ENCODE peak calls at places on chromosomes 12 and 14, in six cellular contexts. T, Q, S, F, Z and R are unnamed samples.
A peak's percentile ranks its signal among the peaks of the same experiment; 100 is the strongest.

GRCh38 chr12:510071-510825 is 50.5 kb downstream of the B4GALNT3 start:
- DNase-seq in T (peak; percentile 83), Q (peak; percentile 77), S (peak; percentile 35), F (peak; percentile 83), Z (no peak), R (no peak)

GRCh38 chr14:90544566-90544965 is 147.7 kb downstream of the CALM1 start:
- DNase-seq in T (no peak), Q (no peak), S (no peak), F (no peak), Z (no peak), R (no peak)

GRCh38 chr12:13074396-13075113 is 28.9 kb downstream of the GSG1 start:
- DNase-seq in T (no peak), Q (no peak), S (no peak), F (no peak), Z (no peak), R (no peak)

GRCh38 chr12:99495797-99496196 is 151.8 kb upstream of the GARIN6 start:
- DNase-seq in T (no peak), Q (no peak), S (no peak), F (no peak), Z (no peak), R (no peak)

GRCh38 chr14:93160353-93160801 is 24.3 kb downstream of the MOAP1 start:
- DNase-seq in T (no peak), Q (peak; percentile 31), S (no peak), F (no peak), Z (no peak), R (no peak)

GRCh38 chr12:3137268-3137761 is 60.1 kb downstream of the TSPAN9 start:
- DNase-seq in T (no peak), Q (no peak), S (no peak), F (no peak), Z (peak; percentile 61), R (peak; percentile 47)

GRCh38 chr12:32196250-32197198 is 89.9 kb downstream of the BICD1 start:
- DNase-seq in T (no peak), Q (no peak), S (no peak), F (no peak), Z (no peak), R (no peak)

GRCh38 chr12:117063162-117063911 is 35.9 kb downstream of the TESC start:
- DNase-seq in T (peak; percentile 31), Q (no peak), S (no peak), F (no peak), Z (no peak), R (no peak)

GRCh38 chr14:64298773-64299172 is 4.6 kb upstream of the ESR2 start:
- DNase-seq in T (no peak), Q (no peak), S (no peak), F (no peak), Z (no peak), R (no peak)

GRCh38 chr12:7327913-7328312 is 24.0 kb downstream of the ACSM4 start:
- DNase-seq in T (no peak), Q (no peak), S (no peak), F (no peak), Z (no peak), R (no peak)

GRCh38 chr14:99731536-99732435 is 47.7 kb downstream of the CYP46A1 start:
- DNase-seq in T (no peak), Q (no peak), S (no peak), F (no peak), Z (no peak), R (peak; percentile 26)

GRCh38 chr12:119369907-119370546 is 35.5 kb downstream of the CCDC60 start:
- DNase-seq in T (no peak), Q (no peak), S (no peak), F (no peak), Z (no peak), R (no peak)

GRCh38 chr12:29167410-29167809 is 18.3 kb downstream of the FAR2 start:
- DNase-seq in T (no peak), Q (no peak), S (no peak), F (no peak), Z (no peak), R (no peak)

GRCh38 chr12:96652870-96653269 is 163.5 kb downstream of the CFAP54 start:
- DNase-seq in T (no peak), Q (no peak), S (no peak), F (no peak), Z (no peak), R (no peak)

DNA sequence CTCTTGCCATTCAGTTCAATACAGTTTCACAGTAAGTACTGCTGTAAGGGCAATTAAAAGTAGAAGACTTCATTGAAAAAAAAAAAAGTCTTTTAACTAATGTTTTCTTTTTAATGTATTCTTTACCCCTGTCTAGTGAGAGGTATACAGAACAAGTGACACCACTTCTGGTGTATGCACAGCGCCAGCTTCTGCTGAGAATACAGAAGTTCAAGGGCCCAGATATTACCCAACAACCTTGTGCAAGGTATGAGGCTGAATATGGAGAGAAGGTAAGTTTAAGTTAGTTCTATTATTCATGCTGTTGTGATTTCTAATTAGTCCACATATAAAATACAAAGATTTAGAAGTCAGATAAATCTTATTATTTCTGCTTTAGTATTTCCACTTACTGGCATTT is 168.7 kb downstream of the CFAP54 start:
- DNase-seq in T (no peak), Q (no peak), S (no peak), F (no peak), Z (no peak), R (no peak)
- TF ChIP-seq CTCF in T (no peak), Q (no peak), S (no peak), F (no peak), Z (no peak), R (no peak)

DNA sequence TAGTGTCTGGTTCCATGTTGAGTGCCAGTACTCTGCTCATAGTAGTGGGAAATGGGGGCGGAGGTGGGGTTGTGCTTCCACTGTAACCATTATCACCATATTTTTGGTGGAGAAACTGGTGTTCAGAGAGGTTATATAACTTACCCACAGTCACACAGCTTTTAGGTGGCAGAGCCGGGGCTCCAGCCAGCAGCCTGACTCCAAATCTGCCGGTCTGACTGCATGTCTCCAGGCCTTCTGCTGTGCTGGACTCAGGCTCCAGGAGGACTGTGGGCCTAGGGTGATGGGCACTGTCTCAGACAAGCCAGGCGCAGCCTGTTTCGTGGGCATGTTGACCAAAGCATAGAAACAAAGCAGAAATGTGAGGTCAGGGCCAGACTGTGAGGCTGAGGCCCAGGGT is 104.3 kb downstream of the ADCK1 start:
- DNase-seq in T (no peak), Q (no peak), S (no peak), F (no peak), Z (no peak), R (no peak)
- TF ChIP-seq CTCF in T (no peak), Q (no peak), S (no peak), F (no peak), Z (no peak), R (no peak)

DNA sequence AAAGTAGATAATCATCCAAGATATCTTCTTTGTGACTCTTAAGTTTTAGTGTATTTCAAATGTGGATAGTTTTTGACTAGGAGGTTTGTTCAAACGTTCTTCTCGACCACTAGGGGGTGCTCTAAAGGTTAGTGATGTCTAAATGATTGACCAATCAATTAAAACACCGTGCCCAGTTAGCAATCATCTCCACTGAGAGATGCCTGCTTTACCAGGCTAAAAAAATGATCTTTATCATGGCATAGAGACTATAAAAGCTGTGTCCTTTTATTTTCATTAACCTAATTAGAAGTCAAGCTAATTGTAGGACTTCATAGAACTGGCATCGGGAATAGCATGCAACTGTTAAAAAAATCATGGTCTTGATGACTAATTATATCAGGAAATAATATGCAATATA is 153.9 kb downstream of the PRKCH start:
- DNase-seq in T (no peak), Q (peak; percentile 41), S (no peak), F (peak; percentile 74), Z (peak; percentile 80), R (peak; percentile 24)
- TF ChIP-seq CTCF in T (peak; percentile 51), Q (peak; percentile 70), S (peak; percentile 48), F (peak; percentile 90), Z (peak; percentile 57), R (peak; percentile 74)

GRCh38 chr14:69287096-69287991 is 27.4 kb downstream of the GALNT16 start:
- DNase-seq in T (no peak), Q (no peak), S (no peak), F (peak; percentile 30), Z (peak; percentile 10), R (no peak)

GRCh38 chr14:69289811-69290520 is 30.0 kb downstream of the GALNT16 start:
- DNase-seq in T (no peak), Q (no peak), S (no peak), F (no peak), Z (no peak), R (no peak)

GRCh38 chr14:69285661-69286255 is 25.8 kb downstream of the GALNT16 start:
- DNase-seq in T (no peak), Q (no peak), S (no peak), F (no peak), Z (no peak), R (no peak)

GRCh38 chr14:69288956-69289705 is 29.2 kb downstream of the GALNT16 start:
- DNase-seq in T (no peak), Q (no peak), S (no peak), F (peak; percentile 25), Z (no peak), R (no peak)

DNA sequence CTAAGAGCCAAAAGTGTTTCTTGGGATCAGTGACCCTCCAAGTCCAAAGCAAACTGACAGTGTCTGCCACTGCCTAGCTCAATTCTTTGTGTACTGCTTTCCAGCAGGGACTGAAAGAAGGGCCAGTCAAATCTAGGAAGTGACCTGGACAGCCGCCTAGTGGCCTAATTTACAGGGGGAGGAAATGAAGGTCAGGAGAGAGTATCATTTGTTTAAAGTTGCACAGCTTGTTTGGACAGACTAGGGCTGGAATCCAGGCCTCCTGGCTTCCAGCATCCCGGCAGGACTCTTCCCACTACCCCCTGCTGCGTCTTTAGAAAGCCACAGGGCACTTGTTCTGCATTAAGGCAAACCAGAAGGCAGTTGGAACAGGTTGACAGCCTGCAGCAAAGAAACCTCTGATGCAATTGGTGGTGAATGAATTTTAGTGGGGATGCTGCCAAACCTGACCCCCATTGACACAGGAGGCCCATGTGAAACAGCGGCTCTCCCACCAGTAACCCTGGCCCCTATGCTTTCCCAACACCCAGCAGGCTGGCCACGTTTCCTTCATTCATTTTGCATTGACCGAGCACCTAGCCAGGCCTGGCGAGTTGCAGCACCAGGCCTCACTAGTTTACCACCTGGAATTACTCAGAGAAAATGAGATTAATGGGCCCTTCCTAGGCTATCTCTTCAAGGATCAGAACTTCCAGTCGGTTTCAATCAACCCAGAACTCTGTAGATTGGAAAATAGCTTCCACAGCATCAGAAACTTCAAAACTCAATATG is 28.2 kb downstream of the GALNT16 start:
- DNase-seq in T (peak; percentile 31), Q (peak; percentile 10), S (no peak), F (peak; percentile 34), Z (peak; percentile 90), R (peak; percentile 23)
- TF ChIP-seq CTCF in T (no peak), Q (no peak), S (peak; percentile 27), F (peak; percentile 56), Z (peak; percentile 31), R (peak; percentile 34)

DNA sequence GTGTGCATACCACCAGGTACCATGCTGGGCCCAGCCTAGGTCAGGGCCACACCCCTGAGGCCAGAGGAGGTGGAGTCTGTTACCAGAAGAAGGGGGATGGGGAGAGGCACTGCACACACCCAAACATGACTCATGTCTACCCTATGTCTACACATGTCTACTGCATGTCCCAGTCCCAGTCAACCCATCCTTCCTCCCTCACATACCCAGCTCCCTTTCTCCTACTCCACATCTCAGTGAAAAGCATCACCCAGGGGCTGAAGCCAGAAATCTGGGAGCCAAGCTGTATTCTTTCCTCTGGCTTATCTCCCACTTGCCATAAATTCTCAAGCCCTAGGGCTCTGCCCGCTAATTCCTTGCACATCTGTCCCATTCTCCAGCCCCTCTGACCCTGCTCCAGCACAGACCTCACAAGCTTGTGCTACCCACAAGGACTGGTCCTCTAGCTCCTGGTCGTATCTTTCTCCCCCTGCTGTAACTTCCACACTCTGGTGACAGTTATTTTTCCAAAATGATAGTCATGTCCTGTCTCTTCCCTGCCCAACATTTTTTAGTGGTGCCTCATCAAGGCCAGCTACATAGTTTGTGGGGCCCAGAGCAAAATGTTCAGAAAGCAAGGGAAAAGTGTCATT is 18.0 kb upstream of the APPL2 start:
- DNase-seq in T (no peak), Q (peak; percentile 12), S (no peak), F (no peak), Z (peak; percentile 68), R (no peak)
- TF ChIP-seq CTCF in T (no peak), Q (no peak), S (no peak), F (no peak), Z (no peak), R (no peak)

GRCh38 chr14:95196268-95196667 is 38.9 kb upstream of the DICER1 start:
- DNase-seq in T (no peak), Q (no peak), S (no peak), F (no peak), Z (no peak), R (no peak)
- TF ChIP-seq CTCF in T (peak; percentile 31), Q (no peak), S (no peak), F (no peak), Z (peak; percentile 12), R (peak; percentile 6)